ENCODE peak calls at places on chromosomes 11 and 22, in eight cellular contexts. One of them, this sample, is unnamed.

GRCh38 chr22:25219948-25220442 is 556 bp downstream of the CRYBB2 start:
- DNase-seq in stimulated activated CD8-positive, alpha-beta memory T cell treated with anti-CD3 and anti-CD28 coated beads, Interleukin-4, amount 100 ng/mL, for 1 hour: no peak
- DNase-seq in C1 segment of cervical spinal cord: no peak
- DNase-seq in prostate gland: no peak
- DNase-seq in amygdala: no peak
- DNase-seq in hepatic stellate cell: no peak
- DNase-seq in HTR-8/SVneo: no peak
- DNase-seq in NCI-H82: no peak
- DNase-seq in this sample: no peak

GRCh38 chr11:44467931-44468330 is 97.5 kb upstream of the CD82 start:
- DNase-seq in stimulated activated CD8-positive, alpha-beta memory T cell treated with anti-CD3 and anti-CD28 coated beads, Interleukin-4, amount 100 ng/mL, for 1 hour: no peak
- DNase-seq in C1 segment of cervical spinal cord: no peak
- DNase-seq in prostate gland: no peak
- DNase-seq in amygdala: no peak
- DNase-seq in hepatic stellate cell: no peak
- DNase-seq in HTR-8/SVneo: no peak
- DNase-seq in NCI-H82: no peak
- DNase-seq in this sample: no peak

GRCh38 chr11:62611705-62612365 is 740 bp downstream of the EML3 start:
- DNase-seq in stimulated activated CD8-positive, alpha-beta memory T cell treated with anti-CD3 and anti-CD28 coated beads, Interleukin-4, amount 100 ng/mL, for 1 hour: no peak
- DNase-seq in C1 segment of cervical spinal cord: peak
- DNase-seq in prostate gland: no peak
- DNase-seq in amygdala: no peak
- DNase-seq in hepatic stellate cell: peak
- DNase-seq in HTR-8/SVneo: no peak
- DNase-seq in NCI-H82: peak
- DNase-seq in this sample: no peak

GRCh38 chr11:11620251-11620965 is 1.4 kb downstream of the GALNT18 start:
- DNase-seq in stimulated activated CD8-positive, alpha-beta memory T cell treated with anti-CD3 and anti-CD28 coated beads, Interleukin-4, amount 100 ng/mL, for 1 hour: no peak
- DNase-seq in C1 segment of cervical spinal cord: no peak
- DNase-seq in prostate gland: peak
- DNase-seq in amygdala: no peak
- DNase-seq in hepatic stellate cell: no peak
- DNase-seq in HTR-8/SVneo: no peak
- DNase-seq in NCI-H82: peak
- DNase-seq in this sample: peak

GRCh38 chr22:20025401-20026203 is 4.7 kb downstream of the TANGO2 start:
- DNase-seq in stimulated activated CD8-positive, alpha-beta memory T cell treated with anti-CD3 and anti-CD28 coated beads, Interleukin-4, amount 100 ng/mL, for 1 hour: no peak
- DNase-seq in C1 segment of cervical spinal cord: no peak
- DNase-seq in prostate gland: no peak
- DNase-seq in amygdala: no peak
- DNase-seq in hepatic stellate cell: no peak
- DNase-seq in HTR-8/SVneo: no peak
- DNase-seq in NCI-H82: no peak
- DNase-seq in this sample: no peak

GRCh38 chr11:126772267-126772666 is 228.3 kb downstream of the KIRREL3 start:
- DNase-seq in stimulated activated CD8-positive, alpha-beta memory T cell treated with anti-CD3 and anti-CD28 coated beads, Interleukin-4, amount 100 ng/mL, for 1 hour: no peak
- DNase-seq in C1 segment of cervical spinal cord: no peak
- DNase-seq in prostate gland: no peak
- DNase-seq in amygdala: no peak
- DNase-seq in hepatic stellate cell: no peak
- DNase-seq in HTR-8/SVneo: no peak
- DNase-seq in NCI-H82: no peak
- DNase-seq in this sample: no peak

GRCh38 chr22:18024276-18024939 is at the start of gene MICAL3:
- DNase-seq in stimulated activated CD8-positive, alpha-beta memory T cell treated with anti-CD3 and anti-CD28 coated beads, Interleukin-4, amount 100 ng/mL, for 1 hour: no peak
- DNase-seq in C1 segment of cervical spinal cord: peak
- DNase-seq in prostate gland: peak
- DNase-seq in amygdala: no peak
- DNase-seq in hepatic stellate cell: peak
- DNase-seq in HTR-8/SVneo: no peak
- DNase-seq in NCI-H82: peak
- DNase-seq in this sample: peak

GRCh38 chr11:87463486-87464102 is 425.9 kb downstream of the TMEM135 start:
- DNase-seq in stimulated activated CD8-positive, alpha-beta memory T cell treated with anti-CD3 and anti-CD28 coated beads, Interleukin-4, amount 100 ng/mL, for 1 hour: no peak
- DNase-seq in C1 segment of cervical spinal cord: no peak
- DNase-seq in prostate gland: no peak
- DNase-seq in amygdala: no peak
- DNase-seq in hepatic stellate cell: peak
- DNase-seq in HTR-8/SVneo: peak
- DNase-seq in NCI-H82: peak
- DNase-seq in this sample: no peak

GRCh38 chr22:50162391-50162956 is 8.1 kb upstream of the PANX2 start:
- DNase-seq in stimulated activated CD8-positive, alpha-beta memory T cell treated with anti-CD3 and anti-CD28 coated beads, Interleukin-4, amount 100 ng/mL, for 1 hour: no peak
- DNase-seq in C1 segment of cervical spinal cord: no peak
- DNase-seq in prostate gland: no peak
- DNase-seq in amygdala: no peak
- DNase-seq in hepatic stellate cell: no peak
- DNase-seq in HTR-8/SVneo: no peak
- DNase-seq in NCI-H82: no peak
- DNase-seq in this sample: no peak

GRCh38 chr22:38016182-38017078 is 32.1 kb upstream of the SOX10 start:
- DNase-seq in stimulated activated CD8-positive, alpha-beta memory T cell treated with anti-CD3 and anti-CD28 coated beads, Interleukin-4, amount 100 ng/mL, for 1 hour: no peak
- DNase-seq in C1 segment of cervical spinal cord: peak
- DNase-seq in prostate gland: peak
- DNase-seq in amygdala: peak
- DNase-seq in hepatic stellate cell: no peak
- DNase-seq in HTR-8/SVneo: no peak
- DNase-seq in NCI-H82: no peak
- DNase-seq in this sample: peak

GRCh38 chr22:30591588-30592359 is at the start of gene PES1:
- DNase-seq in stimulated activated CD8-positive, alpha-beta memory T cell treated with anti-CD3 and anti-CD28 coated beads, Interleukin-4, amount 100 ng/mL, for 1 hour: peak
- DNase-seq in C1 segment of cervical spinal cord: peak
- DNase-seq in prostate gland: peak
- DNase-seq in amygdala: peak
- DNase-seq in hepatic stellate cell: peak
- DNase-seq in HTR-8/SVneo: peak
- DNase-seq in NCI-H82: peak
- DNase-seq in this sample: peak

GRCh38 chr11:120744016-120744994 is 232.8 kb downstream of the GRIK4 start:
- DNase-seq in stimulated activated CD8-positive, alpha-beta memory T cell treated with anti-CD3 and anti-CD28 coated beads, Interleukin-4, amount 100 ng/mL, for 1 hour: no peak
- DNase-seq in C1 segment of cervical spinal cord: no peak
- DNase-seq in prostate gland: no peak
- DNase-seq in amygdala: no peak
- DNase-seq in hepatic stellate cell: no peak
- DNase-seq in HTR-8/SVneo: no peak
- DNase-seq in NCI-H82: no peak
- DNase-seq in this sample: no peak

GRCh38 chr11:73141031-73141308 is 1.1 kb downstream of the FCHSD2 start:
- DNase-seq in stimulated activated CD8-positive, alpha-beta memory T cell treated with anti-CD3 and anti-CD28 coated beads, Interleukin-4, amount 100 ng/mL, for 1 hour: no peak
- DNase-seq in C1 segment of cervical spinal cord: peak
- DNase-seq in prostate gland: no peak
- DNase-seq in amygdala: no peak
- DNase-seq in hepatic stellate cell: peak
- DNase-seq in HTR-8/SVneo: peak
- DNase-seq in NCI-H82: peak
- DNase-seq in this sample: no peak

GRCh38 chr22:49934144-49934890 is 15.9 kb downstream of the CRELD2 start:
- DNase-seq in stimulated activated CD8-positive, alpha-beta memory T cell treated with anti-CD3 and anti-CD28 coated beads, Interleukin-4, amount 100 ng/mL, for 1 hour: no peak
- DNase-seq in C1 segment of cervical spinal cord: peak
- DNase-seq in prostate gland: peak
- DNase-seq in amygdala: no peak
- DNase-seq in hepatic stellate cell: no peak
- DNase-seq in HTR-8/SVneo: no peak
- DNase-seq in NCI-H82: peak
- DNase-seq in this sample: no peak

GRCh38 chr11:120956710-120957500 is 67.0 kb upstream of the TBCEL start:
- DNase-seq in stimulated activated CD8-positive, alpha-beta memory T cell treated with anti-CD3 and anti-CD28 coated beads, Interleukin-4, amount 100 ng/mL, for 1 hour: no peak
- DNase-seq in C1 segment of cervical spinal cord: no peak
- DNase-seq in prostate gland: no peak
- DNase-seq in amygdala: no peak
- DNase-seq in hepatic stellate cell: no peak
- DNase-seq in HTR-8/SVneo: no peak
- DNase-seq in NCI-H82: no peak
- DNase-seq in this sample: no peak

GRCh38 chr22:44217346-44217745 is 36.6 kb downstream of the PARVG start:
- DNase-seq in stimulated activated CD8-positive, alpha-beta memory T cell treated with anti-CD3 and anti-CD28 coated beads, Interleukin-4, amount 100 ng/mL, for 1 hour: no peak
- DNase-seq in C1 segment of cervical spinal cord: no peak
- DNase-seq in prostate gland: no peak
- DNase-seq in amygdala: no peak
- DNase-seq in hepatic stellate cell: no peak
- DNase-seq in HTR-8/SVneo: no peak
- DNase-seq in NCI-H82: no peak
- DNase-seq in this sample: no peak

GRCh38 chr11:66016793-66017177 is 5.0 kb downstream of the CST6 start:
- DNase-seq in stimulated activated CD8-positive, alpha-beta memory T cell treated with anti-CD3 and anti-CD28 coated beads, Interleukin-4, amount 100 ng/mL, for 1 hour: no peak
- DNase-seq in C1 segment of cervical spinal cord: no peak
- DNase-seq in prostate gland: no peak
- DNase-seq in amygdala: no peak
- DNase-seq in hepatic stellate cell: no peak
- DNase-seq in HTR-8/SVneo: no peak
- DNase-seq in NCI-H82: no peak
- DNase-seq in this sample: no peak

GRCh38 chr22:27825174-27825573 is 23.6 kb upstream of the MN1 start:
- DNase-seq in stimulated activated CD8-positive, alpha-beta memory T cell treated with anti-CD3 and anti-CD28 coated beads, Interleukin-4, amount 100 ng/mL, for 1 hour: no peak
- DNase-seq in C1 segment of cervical spinal cord: no peak
- DNase-seq in prostate gland: no peak
- DNase-seq in amygdala: no peak
- DNase-seq in hepatic stellate cell: no peak
- DNase-seq in HTR-8/SVneo: no peak
- DNase-seq in NCI-H82: no peak
- DNase-seq in this sample: no peak

GRCh38 chr11:99383628-99384300 is 363.0 kb downstream of the CNTN5 start:
- DNase-seq in stimulated activated CD8-positive, alpha-beta memory T cell treated with anti-CD3 and anti-CD28 coated beads, Interleukin-4, amount 100 ng/mL, for 1 hour: no peak
- DNase-seq in C1 segment of cervical spinal cord: no peak
- DNase-seq in prostate gland: no peak
- DNase-seq in amygdala: no peak
- DNase-seq in hepatic stellate cell: no peak
- DNase-seq in HTR-8/SVneo: no peak
- DNase-seq in NCI-H82: peak
- DNase-seq in this sample: no peak

GRCh38 chr11:119192111-119192510 is 6.8 kb downstream of the NHERF4 start:
- DNase-seq in stimulated activated CD8-positive, alpha-beta memory T cell treated with anti-CD3 and anti-CD28 coated beads, Interleukin-4, amount 100 ng/mL, for 1 hour: no peak
- DNase-seq in C1 segment of cervical spinal cord: no peak
- DNase-seq in prostate gland: no peak
- DNase-seq in amygdala: no peak
- DNase-seq in hepatic stellate cell: no peak
- DNase-seq in HTR-8/SVneo: no peak
- DNase-seq in NCI-H82: no peak
- DNase-seq in this sample: no peak

GRCh38 chr11:17722000-17722643 is 2.8 kb downstream of the MYOD1 start:
- DNase-seq in stimulated activated CD8-positive, alpha-beta memory T cell treated with anti-CD3 and anti-CD28 coated beads, Interleukin-4, amount 100 ng/mL, for 1 hour: no peak
- DNase-seq in C1 segment of cervical spinal cord: no peak
- DNase-seq in prostate gland: no peak
- DNase-seq in amygdala: no peak
- DNase-seq in hepatic stellate cell: peak
- DNase-seq in HTR-8/SVneo: no peak
- DNase-seq in NCI-H82: peak
- DNase-seq in this sample: no peak

GRCh38 chr11:44096360-44097188 is 1.1 kb downstream of the EXT2 start:
- DNase-seq in stimulated activated CD8-positive, alpha-beta memory T cell treated with anti-CD3 and anti-CD28 coated beads, Interleukin-4, amount 100 ng/mL, for 1 hour: no peak
- DNase-seq in C1 segment of cervical spinal cord: no peak
- DNase-seq in prostate gland: no peak
- DNase-seq in amygdala: no peak
- DNase-seq in hepatic stellate cell: peak
- DNase-seq in HTR-8/SVneo: no peak
- DNase-seq in NCI-H82: no peak
- DNase-seq in this sample: no peak

GRCh38 chr11:43558556-43559127 is 121.9 kb upstream of the HSD17B12 start:
- DNase-seq in stimulated activated CD8-positive, alpha-beta memory T cell treated with anti-CD3 and anti-CD28 coated beads, Interleukin-4, amount 100 ng/mL, for 1 hour: no peak
- DNase-seq in C1 segment of cervical spinal cord: no peak
- DNase-seq in prostate gland: no peak
- DNase-seq in amygdala: no peak
- DNase-seq in hepatic stellate cell: no peak
- DNase-seq in HTR-8/SVneo: no peak
- DNase-seq in NCI-H82: no peak
- DNase-seq in this sample: no peak

GRCh38 chr11:118870396-118871343 is 13.0 kb upstream of the CXCR5 start:
- DNase-seq in stimulated activated CD8-positive, alpha-beta memory T cell treated with anti-CD3 and anti-CD28 coated beads, Interleukin-4, amount 100 ng/mL, for 1 hour: no peak
- DNase-seq in C1 segment of cervical spinal cord: peak
- DNase-seq in prostate gland: peak
- DNase-seq in amygdala: peak
- DNase-seq in hepatic stellate cell: peak
- DNase-seq in HTR-8/SVneo: no peak
- DNase-seq in NCI-H82: no peak
- DNase-seq in this sample: no peak

GRCh38 chr11:44267366-44268072 is 42.4 kb downstream of the ALX4 start:
- DNase-seq in stimulated activated CD8-positive, alpha-beta memory T cell treated with anti-CD3 and anti-CD28 coated beads, Interleukin-4, amount 100 ng/mL, for 1 hour: no peak
- DNase-seq in C1 segment of cervical spinal cord: no peak
- DNase-seq in prostate gland: no peak
- DNase-seq in amygdala: no peak
- DNase-seq in hepatic stellate cell: no peak
- DNase-seq in HTR-8/SVneo: no peak
- DNase-seq in NCI-H82: no peak
- DNase-seq in this sample: no peak

GRCh38 chr11:45104790-45105084 is 41.7 kb upstream of the PRDM11 start:
- DNase-seq in stimulated activated CD8-positive, alpha-beta memory T cell treated with anti-CD3 and anti-CD28 coated beads, Interleukin-4, amount 100 ng/mL, for 1 hour: no peak
- DNase-seq in C1 segment of cervical spinal cord: no peak
- DNase-seq in prostate gland: no peak
- DNase-seq in amygdala: no peak
- DNase-seq in hepatic stellate cell: no peak
- DNase-seq in HTR-8/SVneo: no peak
- DNase-seq in NCI-H82: no peak
- DNase-seq in this sample: no peak

GRCh38 chr11:134372961-134373360 is 39.1 kb downstream of the B3GAT1 start:
- DNase-seq in stimulated activated CD8-positive, alpha-beta memory T cell treated with anti-CD3 and anti-CD28 coated beads, Interleukin-4, amount 100 ng/mL, for 1 hour: no peak
- DNase-seq in C1 segment of cervical spinal cord: no peak
- DNase-seq in prostate gland: no peak
- DNase-seq in amygdala: peak
- DNase-seq in hepatic stellate cell: no peak
- DNase-seq in HTR-8/SVneo: no peak
- DNase-seq in NCI-H82: peak
- DNase-seq in this sample: no peak

GRCh38 chr22:29481265-29482000 is 1.4 kb downstream of the NEFH start:
- DNase-seq in stimulated activated CD8-positive, alpha-beta memory T cell treated with anti-CD3 and anti-CD28 coated beads, Interleukin-4, amount 100 ng/mL, for 1 hour: no peak
- DNase-seq in C1 segment of cervical spinal cord: no peak
- DNase-seq in prostate gland: no peak
- DNase-seq in amygdala: no peak
- DNase-seq in hepatic stellate cell: no peak
- DNase-seq in HTR-8/SVneo: no peak
- DNase-seq in NCI-H82: peak
- DNase-seq in this sample: no peak

GRCh38 chr11:64725601-64726139 is 2.7 kb upstream of the NRXN2 start:
- DNase-seq in stimulated activated CD8-positive, alpha-beta memory T cell treated with anti-CD3 and anti-CD28 coated beads, Interleukin-4, amount 100 ng/mL, for 1 hour: no peak
- DNase-seq in C1 segment of cervical spinal cord: no peak
- DNase-seq in prostate gland: no peak
- DNase-seq in amygdala: no peak
- DNase-seq in hepatic stellate cell: no peak
- DNase-seq in HTR-8/SVneo: no peak
- DNase-seq in NCI-H82: no peak
- DNase-seq in this sample: no peak

GRCh38 chr11:125167292-125167953 is 2.9 kb downstream of the PKNOX2 start:
- DNase-seq in stimulated activated CD8-positive, alpha-beta memory T cell treated with anti-CD3 and anti-CD28 coated beads, Interleukin-4, amount 100 ng/mL, for 1 hour: no peak
- DNase-seq in C1 segment of cervical spinal cord: no peak
- DNase-seq in prostate gland: no peak
- DNase-seq in amygdala: no peak
- DNase-seq in hepatic stellate cell: peak
- DNase-seq in HTR-8/SVneo: no peak
- DNase-seq in NCI-H82: peak
- DNase-seq in this sample: no peak

GRCh38 chr11:45556851-45557707 is 108.3 kb downstream of the CHST1 start:
- DNase-seq in stimulated activated CD8-positive, alpha-beta memory T cell treated with anti-CD3 and anti-CD28 coated beads, Interleukin-4, amount 100 ng/mL, for 1 hour: no peak
- DNase-seq in C1 segment of cervical spinal cord: no peak
- DNase-seq in prostate gland: no peak
- DNase-seq in amygdala: no peak
- DNase-seq in hepatic stellate cell: no peak
- DNase-seq in HTR-8/SVneo: no peak
- DNase-seq in NCI-H82: no peak
- DNase-seq in this sample: no peak

GRCh38 chr11:115676768-115677167 is 172.6 kb upstream of the CADM1 start:
- DNase-seq in stimulated activated CD8-positive, alpha-beta memory T cell treated with anti-CD3 and anti-CD28 coated beads, Interleukin-4, amount 100 ng/mL, for 1 hour: no peak
- DNase-seq in C1 segment of cervical spinal cord: no peak
- DNase-seq in prostate gland: no peak
- DNase-seq in amygdala: no peak
- DNase-seq in hepatic stellate cell: peak
- DNase-seq in HTR-8/SVneo: peak
- DNase-seq in NCI-H82: no peak
- DNase-seq in this sample: no peak

GRCh38 chr22:25824828-25825474 is 83.0 kb downstream of the MYO18B start:
- DNase-seq in stimulated activated CD8-positive, alpha-beta memory T cell treated with anti-CD3 and anti-CD28 coated beads, Interleukin-4, amount 100 ng/mL, for 1 hour: no peak
- DNase-seq in C1 segment of cervical spinal cord: no peak
- DNase-seq in prostate gland: no peak
- DNase-seq in amygdala: no peak
- DNase-seq in hepatic stellate cell: no peak
- DNase-seq in HTR-8/SVneo: no peak
- DNase-seq in NCI-H82: peak
- DNase-seq in this sample: no peak

GRCh38 chr11:533586-534196 is 1.7 kb downstream of the HRAS start:
- DNase-seq in stimulated activated CD8-positive, alpha-beta memory T cell treated with anti-CD3 and anti-CD28 coated beads, Interleukin-4, amount 100 ng/mL, for 1 hour: no peak
- DNase-seq in C1 segment of cervical spinal cord: no peak
- DNase-seq in prostate gland: no peak
- DNase-seq in amygdala: no peak
- DNase-seq in hepatic stellate cell: no peak
- DNase-seq in HTR-8/SVneo: no peak
- DNase-seq in NCI-H82: no peak
- DNase-seq in this sample: no peak